ENCODE peak calls at places on chromosomes 13 and 19, in ten cellular contexts. X is MCF 10A; M is mesothelial cell of epicardium; W is BE2C; S is stimulated activated CD4-positive, alpha-beta T cell treated with anti-CD3 and anti-CD28 coated beads, Interleukin-15, amount 100 ng/mL, for 24 hours; Z is activated T-cell treated with anti-CD3 and anti-CD28 coated beads for 1 hour; Y is heart right ventricle; K is Ammon's horn; A is CD8-positive, alpha-beta T cell; P is NCI-H1092. N is an unnamed sample.
A peak's percentile ranks its signal among the peaks of the same experiment; 100 is the strongest.

GRCh38 chr13:75368167-75368566 is 113.8 kb downstream of the TBC1D4 start:
- DNase-seq in S (no peak), A (no peak), Y (no peak), Z (no peak), W (no peak), P (no peak), K (peak; percentile 25), M (no peak), X (peak; percentile 70), N (no peak)

GRCh38 chr19:4889034-4889825 is 13.5 kb downstream of the ARRDC5 start:
- DNase-seq in K (no peak), W (no peak), X (peak; percentile 99), M (no peak), P (no peak), Z (no peak), S (no peak), Y (no peak), A (no peak), N (peak; percentile 86)

GRCh38 chr13:46179576-46180368 is 2.2 kb downstream of the LCP1 start:
- DNase-seq in S (peak; percentile 86), P (no peak), A (peak; percentile 66), X (no peak), M (no peak), W (no peak), K (peak; percentile 36), Y (peak; percentile 40), Z (peak; percentile 76), N (no peak)

GRCh38 chr19:39502640-39503417 is 4.1 kb downstream of the DLL3 start:
- DNase-seq in W (no peak), X (peak; percentile 69), P (peak; percentile 21), Z (peak; percentile 64), S (peak; percentile 83), Y (peak; percentile 67), A (peak; percentile 64), M (peak; percentile 76), K (no peak), N (peak; percentile 71)

GRCh38 chr19:48945415-48945814 is 9.3 kb upstream of the BAX start:
- DNase-seq in Y (no peak), M (no peak), K (no peak), X (no peak), Z (no peak), A (no peak), P (no peak), W (no peak), S (no peak), N (no peak)

GRCh38 chr13:48144413-48145035 is 49.6 kb upstream of the MED4 start:
- DNase-seq in Y (no peak), P (no peak), K (peak; percentile 75), M (no peak), W (no peak), A (no peak), S (no peak), Z (no peak), X (no peak), N (no peak)

GRCh38 chr19:47093841-47094240 is 19.7 kb downstream of the ZC3H4 start:
- DNase-seq in S (peak; percentile 36), Y (no peak), Z (no peak), P (no peak), M (no peak), W (no peak), A (no peak), K (no peak), X (no peak), N (no peak)

GRCh38 chr19:16363133-16363851 is 38.7 kb downstream of the KLF2 start:
- DNase-seq in M (no peak), K (no peak), Y (no peak), S (no peak), P (no peak), A (no peak), W (no peak), Z (no peak), X (peak; percentile 11), N (no peak)

GRCh38 chr13:25874064-25874737 is 177.6 kb downstream of the SHISA2 start:
- DNase-seq in M (no peak), W (no peak), P (no peak), Y (no peak), S (no peak), A (no peak), Z (no peak), K (no peak), X (no peak), N (no peak)

GRCh38 chr13:86464193-86464592 is 665.0 kb upstream of the SLITRK6 start:
- DNase-seq in Y (no peak), Z (no peak), W (no peak), P (no peak), X (peak; percentile 43), K (no peak), M (no peak), S (no peak), A (no peak), N (peak; percentile 42)

GRCh38 chr19:42191855-42192254 is 25.6 kb downstream of the DEDD2 start:
- DNase-seq in Z (no peak), X (peak; percentile 94), K (no peak), P (no peak), A (no peak), W (no peak), Y (no peak), M (no peak), S (peak; percentile 53), N (peak; percentile 73)

GRCh38 chr19:15672580-15673175 is at the start of gene CYP4F12:
- DNase-seq in S (peak; percentile 40), A (no peak), Z (peak; percentile 12), M (no peak), K (peak; percentile 7), Y (peak; percentile 92), P (no peak), X (peak; percentile 73), W (peak; percentile 27), N (no peak)

GRCh38 chr13:89812856-89813255 is 1534.6 kb upstream of the MIR17HG start:
- DNase-seq in Z (no peak), S (no peak), A (no peak), X (no peak), M (no peak), K (no peak), Y (no peak), W (no peak), P (no peak), N (no peak)

GRCh38 chr19:3375221-3376088 is 9.1 kb downstream of the NFIC start:
- DNase-seq in Z (no peak), X (peak; percentile 35), K (peak; percentile 89), P (no peak), M (no peak), S (no peak), A (no peak), Y (peak; percentile 84), W (no peak), N (no peak)

GRCh38 chr19:18415177-18415867 is 3.9 kb upstream of the SSBP4 start:
- DNase-seq in Z (no peak), P (no peak), X (no peak), Y (peak; percentile 77), S (peak; percentile 36), K (peak; percentile 74), W (no peak), A (no peak), M (no peak), N (no peak)

GRCh38 chr13:76222511-76222910 is 586.4 kb downstream of the LMO7 start:
- DNase-seq in Z (no peak), W (no peak), S (no peak), K (no peak), X (no peak), Y (no peak), A (no peak), P (no peak), M (no peak), N (no peak)

GRCh38 chr19:50519006-50519575 is 5.4 kb upstream of the ASPDH start:
- DNase-seq in W (no peak), K (no peak), S (no peak), A (no peak), X (no peak), M (no peak), Y (no peak), Z (no peak), P (no peak), N (no peak)

GRCh38 chr19:35643255-35644205 is 2.0 kb downstream of the ETV2 start:
- DNase-seq in Y (peak; percentile 82), X (peak; percentile 88), W (peak; percentile 90), M (peak; percentile 82), A (peak; percentile 74), K (peak; percentile 59), P (peak; percentile 36), Z (peak; percentile 72), S (peak; percentile 87), N (peak; percentile 86)

GRCh38 chr13:107864543-107865460 is 350.5 kb downstream of the LIG4 start:
- DNase-seq in Y (no peak), X (peak; percentile 71), Z (no peak), K (peak; percentile 45), P (no peak), A (no peak), S (no peak), W (no peak), M (peak; percentile 52), N (peak; percentile 55)

GRCh38 chr13:34030782-34031181 is 212.8 kb downstream of the RFC3 start:
- DNase-seq in S (no peak), X (no peak), Y (no peak), Z (no peak), M (no peak), K (no peak), A (no peak), P (no peak), W (no peak), N (no peak)

N was measured in RKO.